ENCODE peak calls at places on chromosomes 1 and 21, in ten cellular contexts. V, F, W, D, Y, R, A, Q, I and H are unnamed samples.
A peak's percentile ranks its signal among the peaks of the same experiment; 100 is the strongest.

GRCh38 chr1:164733070-164733469 is 174.1 kb downstream of the PBX1 start:
- DNase-seq in V (no peak), F (no peak), W (no peak), D (no peak), Y (no peak), R (no peak), A (no peak), Q (no peak), I (no peak), H (peak; percentile 65)

GRCh38 chr1:221100196-221100950 is 221.1 kb downstream of the HLX start:
- DNase-seq in V (no peak), F (no peak), W (no peak), D (no peak), Y (no peak), R (peak; percentile 57), A (no peak), Q (no peak), I (no peak), H (peak; percentile 82)

GRCh38 chr21:21063828-21064227 is 65.6 kb downstream of the NCAM2 start:
- DNase-seq in V (no peak), F (no peak), W (no peak), D (no peak), Y (no peak), R (no peak), A (no peak), Q (no peak), I (no peak), H (no peak)

GRCh38 chr1:234216116-234216703 is 157.0 kb upstream of the COA6 start:
- DNase-seq in V (no peak), F (no peak), W (no peak), D (no peak), Y (no peak), R (no peak), A (no peak), Q (no peak), I (no peak), H (no peak)

GRCh38 chr21:42941696-42942085 is 16.3 kb upstream of the ERVH48-1 start:
- DNase-seq in V (no peak), F (no peak), W (no peak), D (no peak), Y (no peak), R (no peak), A (no peak), Q (no peak), I (no peak), H (no peak)

GRCh38 chr1:32988665-32989064 is 24.1 kb upstream of the RNF19B start:
- DNase-seq in V (no peak), F (no peak), W (no peak), D (no peak), Y (no peak), R (no peak), A (no peak), Q (no peak), I (no peak), H (peak; percentile 54)

GRCh38 chr1:201656670-201657032 is 117.7 kb downstream of the NAV1 start:
- DNase-seq in V (no peak), F (peak; percentile 76), W (no peak), D (no peak), Y (no peak), R (peak; percentile 60), A (no peak), Q (no peak), I (peak; percentile 53), H (no peak)

GRCh38 chr1:111320066-111320879 is 29.6 kb downstream of the CHIA start:
- DNase-seq in V (no peak), F (no peak), W (no peak), D (no peak), Y (no peak), R (no peak), A (no peak), Q (no peak), I (no peak), H (no peak)

GRCh38 chr1:7826363-7826762 is 26.5 kb downstream of the UTS2 start:
- DNase-seq in V (no peak), F (no peak), W (no peak), D (no peak), Y (no peak), R (no peak), A (no peak), Q (no peak), I (no peak), H (no peak)

GRCh38 chr1:170063109-170063826 is 11.2 kb downstream of the KIFAP3 start:
- DNase-seq in V (no peak), F (no peak), W (peak; percentile 16), D (no peak), Y (no peak), R (no peak), A (no peak), Q (no peak), I (no peak), H (no peak)

GRCh38 chr1:37448691-37449417 is 25.5 kb upstream of the ZC3H12A start:
- DNase-seq in V (no peak), F (no peak), W (no peak), D (no peak), Y (no peak), R (no peak), A (no peak), Q (no peak), I (no peak), H (no peak)

GRCh38 chr1:205279986-205280385 is 41.6 kb downstream of the NUAK2 start:
- DNase-seq in V (no peak), F (no peak), W (no peak), D (no peak), Y (no peak), R (no peak), A (no peak), Q (no peak), I (no peak), H (no peak)